ENCODE peak calls at places on chromosomes 1 and 21, in six cellular contexts. One of them, this sample, is unnamed.

GRCh38 chr1:225612265-225612664 is 40.7 kb downstream of the ENAH start:
- DNase-seq in breast epithelium: no peak
- DNase-seq in NB4: no peak
- DNase-seq in A549: no peak
- DNase-seq in stomach: no peak
- DNase-seq in adrenal gland: no peak
- DNase-seq in this sample: no peak

GRCh38 chr1:38778051-38778450 is 81.5 kb downstream of the RRAGC start:
- DNase-seq in breast epithelium: no peak
- DNase-seq in NB4: no peak
- DNase-seq in A549: no peak
- DNase-seq in stomach: no peak
- DNase-seq in adrenal gland: no peak
- DNase-seq in this sample: no peak

GRCh38 chr1:166920561-166921475 is 44.8 kb upstream of the TADA1 start:
- DNase-seq in breast epithelium: no peak
- DNase-seq in NB4: no peak
- DNase-seq in A549: no peak
- DNase-seq in stomach: no peak
- DNase-seq in adrenal gland: no peak
- DNase-seq in this sample: no peak

GRCh38 chr21:41426656-41427311 is 745 bp downstream of the MX1 start:
- DNase-seq in breast epithelium: no peak
- DNase-seq in NB4: no peak
- DNase-seq in A549: no peak
- DNase-seq in stomach: no peak
- DNase-seq in adrenal gland: no peak
- DNase-seq in this sample: no peak

GRCh38 chr1:156097499-156098178 is 15.4 kb upstream of the MEX3A start:
- DNase-seq in breast epithelium: no peak
- DNase-seq in NB4: no peak
- DNase-seq in A549: no peak
- DNase-seq in stomach: no peak
- DNase-seq in adrenal gland: no peak
- DNase-seq in this sample: no peak

GRCh38 chr1:177925006-177925405 is 44.9 kb downstream of the SEC16B start:
- DNase-seq in breast epithelium: no peak
- DNase-seq in NB4: no peak
- DNase-seq in A549: no peak
- DNase-seq in stomach: no peak
- DNase-seq in adrenal gland: no peak
- DNase-seq in this sample: no peak

GRCh38 chr1:166888710-166889109 is 12.6 kb upstream of the TADA1 start:
- DNase-seq in breast epithelium: no peak
- DNase-seq in NB4: no peak
- DNase-seq in A549: no peak
- DNase-seq in stomach: no peak
- DNase-seq in adrenal gland: no peak
- DNase-seq in this sample: no peak

GRCh38 chr1:204503122-204503912 is 8.7 kb upstream of the PIK3C2B start:
- DNase-seq in breast epithelium: no peak
- DNase-seq in NB4: peak
- DNase-seq in A549: peak
- DNase-seq in stomach: no peak
- DNase-seq in adrenal gland: no peak
- DNase-seq in this sample: no peak

GRCh38 chr1:197024460-197024859 is 42.6 kb downstream of the F13B start:
- DNase-seq in breast epithelium: no peak
- DNase-seq in NB4: no peak
- DNase-seq in A549: no peak
- DNase-seq in stomach: no peak
- DNase-seq in adrenal gland: no peak
- DNase-seq in this sample: no peak

GRCh38 chr21:26070822-26071425 is 99.6 kb downstream of the APP start:
- DNase-seq in breast epithelium: no peak
- DNase-seq in NB4: no peak
- DNase-seq in A549: no peak
- DNase-seq in stomach: no peak
- DNase-seq in adrenal gland: peak
- DNase-seq in this sample: no peak

GRCh38 chr1:33970148-33970825 is 106.4 kb downstream of the HMGB4 start:
- DNase-seq in breast epithelium: no peak
- DNase-seq in NB4: no peak
- DNase-seq in A549: no peak
- DNase-seq in stomach: no peak
- DNase-seq in adrenal gland: no peak
- DNase-seq in this sample: no peak

GRCh38 chr1:32215629-32216505 is 6.3 kb downstream of the TMEM234 start:
- DNase-seq in breast epithelium: peak
- DNase-seq in NB4: peak
- DNase-seq in A549: peak
- DNase-seq in stomach: peak
- DNase-seq in adrenal gland: peak
- DNase-seq in this sample: no peak

GRCh38 chr1:31760901-31761470 is 3.2 kb downstream of the ADGRB2 start:
- DNase-seq in breast epithelium: peak
- DNase-seq in NB4: peak
- DNase-seq in A549: peak
- DNase-seq in stomach: peak
- DNase-seq in adrenal gland: peak
- DNase-seq in this sample: no peak

GRCh38 chr21:29332461-29333354 is 34.0 kb downstream of the BACH1 start:
- DNase-seq in breast epithelium: no peak
- DNase-seq in NB4: no peak
- DNase-seq in A549: no peak
- DNase-seq in stomach: no peak
- DNase-seq in adrenal gland: peak
- DNase-seq in this sample: no peak

GRCh38 chr1:24862775-24863483 is 67.1 kb downstream of the RUNX3 start:
- DNase-seq in breast epithelium: no peak
- DNase-seq in NB4: no peak
- DNase-seq in A549: no peak
- DNase-seq in stomach: no peak
- DNase-seq in adrenal gland: no peak
- DNase-seq in this sample: no peak

GRCh38 chr1:228510101-228510850 is 23.1 kb downstream of the RNF187 start:
- DNase-seq in breast epithelium: no peak
- DNase-seq in NB4: no peak
- DNase-seq in A549: no peak
- DNase-seq in stomach: no peak
- DNase-seq in adrenal gland: no peak
- DNase-seq in this sample: no peak

GRCh38 chr1:205925730-205926129 is 17.5 kb downstream of the SLC26A9 start:
- DNase-seq in breast epithelium: no peak
- DNase-seq in NB4: no peak
- DNase-seq in A549: peak
- DNase-seq in stomach: peak
- DNase-seq in adrenal gland: no peak
- DNase-seq in this sample: no peak

GRCh38 chr21:34844924-34845238 is 176.1 kb downstream of the CLIC6 start:
- DNase-seq in breast epithelium: no peak
- DNase-seq in NB4: no peak
- DNase-seq in A549: no peak
- DNase-seq in stomach: no peak
- DNase-seq in adrenal gland: no peak
- DNase-seq in this sample: no peak

GRCh38 chr1:56190975-56191768 is 388.2 kb downstream of the PLPP3 start:
- DNase-seq in breast epithelium: no peak
- DNase-seq in NB4: no peak
- DNase-seq in A549: no peak
- DNase-seq in stomach: no peak
- DNase-seq in adrenal gland: no peak
- DNase-seq in this sample: no peak

GRCh38 chr1:84929581-84929980 is 36.6 kb upstream of the LPAR3 start:
- DNase-seq in breast epithelium: no peak
- DNase-seq in NB4: no peak
- DNase-seq in A549: no peak
- DNase-seq in stomach: no peak
- DNase-seq in adrenal gland: no peak
- DNase-seq in this sample: no peak

GRCh38 chr1:26155370-26156284 is 3.3 kb upstream of the FAM110D start:
- DNase-seq in breast epithelium: no peak
- DNase-seq in NB4: no peak
- DNase-seq in A549: no peak
- DNase-seq in stomach: no peak
- DNase-seq in adrenal gland: no peak
- DNase-seq in this sample: no peak

GRCh38 chr21:37917612-37918011 is 1.4 kb upstream of the KCNJ6 start:
- DNase-seq in breast epithelium: no peak
- DNase-seq in NB4: no peak
- DNase-seq in A549: no peak
- DNase-seq in stomach: no peak
- DNase-seq in adrenal gland: no peak
- DNase-seq in this sample: no peak

GRCh38 chr1:107664882-107665871 is 299.8 kb downstream of the VAV3 start:
- DNase-seq in breast epithelium: no peak
- DNase-seq in NB4: no peak
- DNase-seq in A549: no peak
- DNase-seq in stomach: no peak
- DNase-seq in adrenal gland: no peak
- DNase-seq in this sample: no peak

GRCh38 chr1:48823161-48823560 is 46.5 kb upstream of the BEND5 start:
- DNase-seq in breast epithelium: no peak
- DNase-seq in NB4: no peak
- DNase-seq in A549: no peak
- DNase-seq in stomach: peak
- DNase-seq in adrenal gland: no peak
- DNase-seq in this sample: no peak

GRCh38 chr1:67958472-67958871 is 92.0 kb downstream of the DIRAS3 start:
- DNase-seq in breast epithelium: no peak
- DNase-seq in NB4: no peak
- DNase-seq in A549: no peak
- DNase-seq in stomach: no peak
- DNase-seq in adrenal gland: no peak
- DNase-seq in this sample: no peak

GRCh38 chr1:164605254-164606091 is 46.5 kb downstream of the PBX1 start:
- DNase-seq in breast epithelium: no peak
- DNase-seq in NB4: no peak
- DNase-seq in A549: no peak
- DNase-seq in stomach: no peak
- DNase-seq in adrenal gland: no peak
- DNase-seq in this sample: no peak

GRCh38 chr1:154578058-154578418 is 10.5 kb downstream of the CHRNB2 start:
- DNase-seq in breast epithelium: no peak
- DNase-seq in NB4: no peak
- DNase-seq in A549: no peak
- DNase-seq in stomach: no peak
- DNase-seq in adrenal gland: no peak
- DNase-seq in this sample: no peak

GRCh38 chr1:154577346-154578057 is 9.9 kb downstream of the CHRNB2 start:
- DNase-seq in breast epithelium: no peak
- DNase-seq in NB4: no peak
- DNase-seq in A549: no peak
- DNase-seq in stomach: no peak
- DNase-seq in adrenal gland: no peak
- DNase-seq in this sample: no peak

GRCh38 chr1:154575951-154576566 is 8.5 kb downstream of the CHRNB2 start:
- DNase-seq in breast epithelium: no peak
- DNase-seq in NB4: no peak
- DNase-seq in A549: no peak
- DNase-seq in stomach: no peak
- DNase-seq in adrenal gland: no peak
- DNase-seq in this sample: no peak

GRCh38 chr1:154582885-154583284 is 15.3 kb downstream of the CHRNB2 start:
- DNase-seq in breast epithelium: no peak
- DNase-seq in NB4: no peak
- DNase-seq in A549: no peak
- DNase-seq in stomach: no peak
- DNase-seq in adrenal gland: no peak
- DNase-seq in this sample: no peak

GRCh38 chr1:154579382-154579781 is 11.8 kb downstream of the CHRNB2 start:
- DNase-seq in breast epithelium: no peak
- DNase-seq in NB4: no peak
- DNase-seq in A549: no peak
- DNase-seq in stomach: no peak
- DNase-seq in adrenal gland: no peak
- DNase-seq in this sample: no peak
- TF ChIP-seq POLR2A in breast epithelium: no peak
- TF ChIP-seq POLR2A in NB4: no peak
- TF ChIP-seq POLR2A in A549: no peak
- TF ChIP-seq POLR2A in stomach: no peak
- TF ChIP-seq POLR2A in adrenal gland: no peak
- TF ChIP-seq POLR2A in this sample: no peak

DNA sequence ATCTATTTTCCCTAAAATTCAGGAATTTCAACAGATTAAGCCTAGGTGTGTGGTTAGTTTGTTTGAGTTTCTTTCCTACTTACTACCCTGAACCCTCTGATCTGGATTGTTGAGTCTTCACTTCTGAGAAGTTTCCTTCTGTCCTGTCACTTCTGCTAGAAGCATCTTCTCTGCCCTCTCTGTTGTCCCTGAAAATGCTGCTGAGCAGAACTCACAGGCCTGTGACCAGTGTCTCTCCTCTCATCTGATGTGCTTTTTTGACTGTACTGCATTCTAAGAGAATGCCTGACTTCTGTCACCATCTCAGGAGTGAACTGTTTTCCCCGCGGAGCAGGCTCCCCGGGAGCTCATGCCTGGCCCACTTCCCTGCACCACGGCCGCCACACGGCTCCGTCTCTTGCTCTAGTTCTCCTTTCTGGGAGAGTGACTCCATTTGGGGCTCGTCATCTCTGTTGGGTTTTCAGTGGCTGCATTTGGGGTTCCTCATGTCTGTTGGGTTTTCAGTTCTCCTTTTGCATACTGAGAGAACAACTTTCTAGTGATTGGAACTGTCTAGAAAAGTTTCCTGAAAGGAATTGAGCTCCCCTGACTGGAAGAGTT is 77.9 kb downstream of the POFUT2 start:
- DNase-seq in breast epithelium: no peak
- DNase-seq in NB4: no peak
- DNase-seq in A549: no peak
- DNase-seq in stomach: no peak
- DNase-seq in adrenal gland: no peak
- DNase-seq in this sample: no peak
- TF ChIP-seq CTCF in breast epithelium: no peak
- TF ChIP-seq CTCF in NB4: no peak
- TF ChIP-seq CTCF in A549: no peak
- TF ChIP-seq CTCF in stomach: no peak
- TF ChIP-seq CTCF in adrenal gland: no peak
- TF ChIP-seq CTCF in this sample: no peak

DNA sequence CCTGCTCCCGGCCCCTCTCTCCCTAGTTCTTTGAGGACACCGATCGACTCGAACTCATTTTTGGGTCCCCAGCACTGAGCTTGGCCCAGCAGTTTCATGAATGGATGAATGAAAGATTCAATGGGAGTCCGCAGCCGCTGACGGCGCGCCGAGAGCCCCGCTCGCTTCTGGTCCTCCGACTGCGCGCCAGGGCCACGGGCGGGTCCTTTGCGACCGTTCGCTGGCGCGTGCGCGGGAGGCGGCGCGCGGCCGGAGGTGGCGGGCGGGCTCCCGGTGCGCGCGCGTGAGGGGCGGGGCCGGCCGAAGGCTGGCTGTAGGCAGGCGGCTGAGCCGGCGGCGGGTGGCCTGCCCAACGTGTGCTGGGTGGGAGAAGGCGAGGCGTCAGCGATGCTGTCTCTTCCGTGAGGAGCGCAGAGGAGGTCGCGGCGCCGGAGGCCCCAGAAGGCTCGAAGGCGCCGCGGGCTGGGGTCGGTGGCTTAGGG is at the start of gene MAST2:
- DNase-seq in breast epithelium: peak
- DNase-seq in NB4: peak
- DNase-seq in A549: peak
- DNase-seq in stomach: peak
- DNase-seq in adrenal gland: peak
- DNase-seq in this sample: peak
- TF ChIP-seq POLR2A in breast epithelium: no peak
- TF ChIP-seq POLR2A in NB4: peak
- TF ChIP-seq POLR2A in A549: peak
- TF ChIP-seq POLR2A in stomach: no peak
- TF ChIP-seq POLR2A in adrenal gland: peak
- TF ChIP-seq POLR2A in this sample: no peak

GRCh38 chr1:201517631-201518030 is 10.7 kb upstream of the CSRP1 start:
- DNase-seq in breast epithelium: no peak
- DNase-seq in NB4: no peak
- DNase-seq in A549: no peak
- DNase-seq in stomach: no peak
- DNase-seq in adrenal gland: no peak
- DNase-seq in this sample: no peak
- TF ChIP-seq CTCF in breast epithelium: no peak
- TF ChIP-seq CTCF in NB4: no peak
- TF ChIP-seq CTCF in A549: no peak
- TF ChIP-seq CTCF in stomach: no peak
- TF ChIP-seq CTCF in adrenal gland: no peak
- TF ChIP-seq CTCF in this sample: no peak

This sample was measured in esophagus squamous epithelium.